ENCODE peak calls at places on chromosome 10, in six cellular contexts. One of them, this sample, is unnamed.

GRCh38 chr10:131899695-131900349 is 986 bp upstream of the PPP2R2D start:
- DNase-seq in amygdala: no peak
- DNase-seq in astrocyte of the spinal cord: no peak
- DNase-seq in endothelial cell: peak
- DNase-seq in NCI-H510A: no peak
- DNase-seq in GM19239: no peak
- DNase-seq in this sample: no peak

GRCh38 chr10:58894929-58895328 is 281.5 kb upstream of the PHYHIPL start:
- DNase-seq in endothelial cell: no peak
- DNase-seq in amygdala: no peak
- DNase-seq in GM19239: no peak
- DNase-seq in astrocyte of the spinal cord: peak
- DNase-seq in NCI-H510A: no peak
- DNase-seq in this sample: no peak

GRCh38 chr10:32155075-32155516 is 98.9 kb upstream of the KIF5B start:
- DNase-seq in amygdala: no peak
- DNase-seq in endothelial cell: no peak
- DNase-seq in NCI-H510A: no peak
- DNase-seq in astrocyte of the spinal cord: peak
- DNase-seq in GM19239: no peak
- DNase-seq in this sample: peak

GRCh38 chr10:9239298-9239697 is 1184.8 kb downstream of the GATA3 start:
- DNase-seq in astrocyte of the spinal cord: no peak
- DNase-seq in NCI-H510A: no peak
- DNase-seq in amygdala: no peak
- DNase-seq in GM19239: no peak
- DNase-seq in endothelial cell: no peak
- DNase-seq in this sample: no peak

GRCh38 chr10:29946953-29947700 is 112.3 kb downstream of the JCAD start:
- DNase-seq in amygdala: no peak
- DNase-seq in GM19239: no peak
- DNase-seq in endothelial cell: no peak
- DNase-seq in astrocyte of the spinal cord: peak
- DNase-seq in NCI-H510A: no peak
- DNase-seq in this sample: peak

GRCh38 chr10:44056206-44056605 is 328.7 kb downstream of the CXCL12 start:
- DNase-seq in amygdala: no peak
- DNase-seq in astrocyte of the spinal cord: no peak
- DNase-seq in endothelial cell: no peak
- DNase-seq in GM19239: no peak
- DNase-seq in NCI-H510A: no peak
- DNase-seq in this sample: no peak

GRCh38 chr10:102399217-102400021 is 3.9 kb downstream of the NFKB2 start:
- DNase-seq in amygdala: peak
- DNase-seq in astrocyte of the spinal cord: peak
- DNase-seq in GM19239: peak
- DNase-seq in endothelial cell: peak
- DNase-seq in NCI-H510A: peak
- DNase-seq in this sample: peak

GRCh38 chr10:119207713-119208552 is 562 bp downstream of the GRK5 start:
- DNase-seq in NCI-H510A: peak
- DNase-seq in GM19239: no peak
- DNase-seq in astrocyte of the spinal cord: peak
- DNase-seq in amygdala: peak
- DNase-seq in endothelial cell: peak
- DNase-seq in this sample: peak

GRCh38 chr10:23063387-23064287 is 31.7 kb upstream of the MSRB2 start:
- DNase-seq in endothelial cell: no peak
- DNase-seq in NCI-H510A: no peak
- DNase-seq in astrocyte of the spinal cord: peak
- DNase-seq in GM19239: no peak
- DNase-seq in amygdala: no peak
- DNase-seq in this sample: peak

GRCh38 chr10:49230004-49230403 is 41.8 kb upstream of the TMEM273 start:
- DNase-seq in amygdala: no peak
- DNase-seq in GM19239: no peak
- DNase-seq in NCI-H510A: peak
- DNase-seq in astrocyte of the spinal cord: no peak
- DNase-seq in endothelial cell: no peak
- DNase-seq in this sample: no peak

This sample was measured in astrocyte of the hippocampus.